ENCODE peak calls at places on chromosomes 16 and 17, in nine cellular contexts. N, Y, T, D, S, B, Z, R and P are unnamed samples.

GRCh38 chr17:27873211-27873610 is 20.0 kb downstream of the LYRM9 start:
- DNase-seq in Y (no peak), Z (no peak), B (no peak), R (no peak), T (no peak), N (no peak), S (no peak), D (no peak), P (no peak)

GRCh38 chr17:2903193-2903974 is 107.1 kb downstream of the RAP1GAP2 start:
- DNase-seq in R (peak), D (no peak), Z (no peak), B (no peak), Y (no peak), S (peak), T (no peak), N (no peak), P (no peak)

GRCh38 chr16:4057439-4057877 is 58.8 kb downstream of the ADCY9 start:
- DNase-seq in T (no peak), S (no peak), Y (no peak), R (no peak), D (no peak), Z (no peak), B (no peak), N (no peak), P (no peak)

GRCh38 chr17:31859487-31860008 is 504 bp upstream of the COPRS start:
- DNase-seq in S (no peak), B (no peak), R (no peak), Y (no peak), T (no peak), N (no peak), D (no peak), Z (no peak), P (no peak)

GRCh38 chr16:48511716-48512115 is 98.3 kb downstream of the N4BP1 start:
- DNase-seq in Z (no peak), Y (no peak), D (no peak), T (no peak), N (no peak), S (no peak), B (no peak), R (no peak), P (no peak)

GRCh38 chr16:642189-643049 is 791 bp downstream of the MCRIP2 start:
- DNase-seq in Z (no peak), D (no peak), N (peak), Y (peak), T (peak), S (no peak), B (no peak), R (peak), P (peak)

GRCh38 chr16:88363239-88363891 is 19.4 kb upstream of the ZNF469 start:
- DNase-seq in B (no peak), S (no peak), Z (no peak), T (no peak), R (no peak), N (no peak), Y (no peak), D (no peak), P (no peak)

GRCh38 chr16:70650216-70650615 is 3.9 kb downstream of the IL34 start:
- DNase-seq in S (no peak), Z (no peak), Y (peak), D (no peak), R (no peak), N (no peak), B (no peak), T (no peak), P (no peak)

GRCh38 chr17:77428020-77428781 is 287.4 kb downstream of the SEC14L1 start:
- DNase-seq in Z (no peak), Y (no peak), S (no peak), T (no peak), D (no peak), B (no peak), R (no peak), N (peak), P (no peak)

GRCh38 chr17:72404872-72405271 is 284.1 kb downstream of the SOX9 start:
- DNase-seq in D (no peak), T (no peak), R (no peak), B (no peak), N (no peak), Y (no peak), Z (no peak), S (no peak), P (no peak)